ENCODE peak calls at places on chromosomes 13 and 19, in five cellular contexts. One of them, this sample, is unnamed.

GRCh38 chr19:1113278-1113985 is 9.6 kb downstream of the GPX4 start:
- DNase-seq in NCI-H1092: no peak
- DNase-seq in HFF-Myc: peak
- DNase-seq in activated naive CD4-positive, alpha-beta T cell treated with Interleukin-2 at 50 U/mL for 16 hours: peak
- DNase-seq in type B pancreatic cell: peak
- DNase-seq in this sample: peak

GRCh38 chr19:5369962-5370367 is 29.4 kb upstream of the PTPRS start:
- DNase-seq in type B pancreatic cell: peak
- DNase-seq in activated naive CD4-positive, alpha-beta T cell treated with Interleukin-2 at 50 U/mL for 16 hours: peak
- DNase-seq in HFF-Myc: no peak
- DNase-seq in NCI-H1092: no peak
- DNase-seq in this sample: peak

GRCh38 chr19:35164418-35164817 is 9.9 kb downstream of the FXYD5 start:
- DNase-seq in type B pancreatic cell: no peak
- DNase-seq in NCI-H1092: no peak
- DNase-seq in HFF-Myc: no peak
- DNase-seq in activated naive CD4-positive, alpha-beta T cell treated with Interleukin-2 at 50 U/mL for 16 hours: no peak
- DNase-seq in this sample: no peak

GRCh38 chr19:18849838-18850400 is 18.2 kb downstream of the UPF1 start:
- DNase-seq in type B pancreatic cell: no peak
- DNase-seq in HFF-Myc: no peak
- DNase-seq in activated naive CD4-positive, alpha-beta T cell treated with Interleukin-2 at 50 U/mL for 16 hours: no peak
- DNase-seq in NCI-H1092: no peak
- DNase-seq in this sample: no peak

GRCh38 chr19:54454781-54455675 is 6.0 kb downstream of the LENG8 start:
- DNase-seq in type B pancreatic cell: no peak
- DNase-seq in NCI-H1092: no peak
- DNase-seq in HFF-Myc: no peak
- DNase-seq in activated naive CD4-positive, alpha-beta T cell treated with Interleukin-2 at 50 U/mL for 16 hours: no peak
- DNase-seq in this sample: no peak

GRCh38 chr13:85729296-85729695 is 69.9 kb downstream of the SLITRK6 start:
- DNase-seq in type B pancreatic cell: no peak
- DNase-seq in NCI-H1092: no peak
- DNase-seq in HFF-Myc: no peak
- DNase-seq in activated naive CD4-positive, alpha-beta T cell treated with Interleukin-2 at 50 U/mL for 16 hours: no peak
- DNase-seq in this sample: no peak

GRCh38 chr13:20390526-20391175 is 135.0 kb downstream of the CRYL1 start:
- DNase-seq in type B pancreatic cell: no peak
- DNase-seq in HFF-Myc: no peak
- DNase-seq in NCI-H1092: no peak
- DNase-seq in activated naive CD4-positive, alpha-beta T cell treated with Interleukin-2 at 50 U/mL for 16 hours: no peak
- DNase-seq in this sample: no peak

GRCh38 chr19:31315621-31316011 is 33.6 kb downstream of the TSHZ3 start:
- DNase-seq in HFF-Myc: no peak
- DNase-seq in type B pancreatic cell: no peak
- DNase-seq in NCI-H1092: no peak
- DNase-seq in activated naive CD4-positive, alpha-beta T cell treated with Interleukin-2 at 50 U/mL for 16 hours: no peak
- DNase-seq in this sample: no peak

GRCh38 chr19:1663854-1664253 is 11.4 kb upstream of the TCF3 start:
- DNase-seq in NCI-H1092: no peak
- DNase-seq in type B pancreatic cell: no peak
- DNase-seq in HFF-Myc: no peak
- DNase-seq in activated naive CD4-positive, alpha-beta T cell treated with Interleukin-2 at 50 U/mL for 16 hours: peak
- DNase-seq in this sample: no peak

GRCh38 chr13:36038785-36039415 is 92.3 kb downstream of the DCLK1 start:
- DNase-seq in HFF-Myc: no peak
- DNase-seq in NCI-H1092: no peak
- DNase-seq in type B pancreatic cell: no peak
- DNase-seq in activated naive CD4-positive, alpha-beta T cell treated with Interleukin-2 at 50 U/mL for 16 hours: no peak
- DNase-seq in this sample: no peak

This sample was measured in activated CD8-positive, alpha-beta memory T cell treated with anti-CD3 and anti-CD28 coated beads, Interleukin-2, amount 10 ng/mL, durations not matched to agents 7 days and 5 days.